ENCODE peak calls at places on chromosomes 7 and 10, in eight cellular contexts. H is HepG2, V is Peyer's patch, Y is uterus, N is esophagus squamous epithelium, S is sigmoid colon, Q is stomach, B is GM12878. R is an unnamed sample.

GRCh38 chr10:91378061-91378460 is 32.1 kb upstream of the HECTD2 start:
- DNase-seq in H (no peak), V (no peak), Y (no peak), N (no peak), S (no peak), Q (no peak), B (no peak), R (no peak)

GRCh38 chr10:108721874-108722273 is 1201.4 kb downstream of the XPNPEP1 start:
- DNase-seq in H (no peak), V (no peak), Y (no peak), N (no peak), S (no peak), Q (no peak), B (no peak), R (no peak)

GRCh38 chr7:1295776-1296726 is 63.4 kb downstream of the UNCX start:
- DNase-seq in H (no peak), V (no peak), Y (no peak), N (no peak), S (no peak), Q (no peak), B (no peak), R (no peak)

GRCh38 chr7:438361-438760 is 81.3 kb downstream of the PDGFA start:
- DNase-seq in H (no peak), V (no peak), Y (no peak), N (no peak), S (no peak), Q (peak; percentile 71), B (no peak), R (no peak)

GRCh38 chr7:27159278-27160146 is 3.0 kb upstream of the HOXA7 start:
- DNase-seq in H (no peak), V (no peak), Y (peak; percentile 14), N (no peak), S (peak; percentile 63), Q (no peak), B (no peak), R (no peak)

GRCh38 chr7:157136372-157136771 is 2.4 kb upstream of the UBE3C start:
- DNase-seq in H (peak; percentile 49), V (no peak), Y (no peak), N (no peak), S (no peak), Q (no peak), B (no peak), R (no peak)

GRCh38 chr10:581776-582330 is 107.6 kb downstream of the DIP2C start:
- DNase-seq in H (no peak), V (no peak), Y (no peak), N (no peak), S (no peak), Q (no peak), B (no peak), R (no peak)

GRCh38 chr7:23765943-23766342 is 55.9 kb downstream of the STK31 start:
- DNase-seq in H (no peak), V (no peak), Y (no peak), N (no peak), S (no peak), Q (no peak), B (no peak), R (no peak)

GRCh38 chr10:121690970-121691369 is 92.7 kb upstream of the FGFR2 start:
- DNase-seq in H (no peak), V (no peak), Y (no peak), N (no peak), S (no peak), Q (no peak), B (no peak), R (no peak)
- H3K27me3 ChIP-seq in H (no peaks in the 10 kb centered on the region), V (no peaks in the 10 kb centered on the region), Y (no peaks in the 10 kb centered on the region), N (no peaks in the 10 kb centered on the region), S (no peaks in the 10 kb centered on the region), Q (peaks cover 22% of the 10 kb centered on the region), B (no peaks in the 10 kb centered on the region), R (no peaks in the 10 kb centered on the region)

DNA sequence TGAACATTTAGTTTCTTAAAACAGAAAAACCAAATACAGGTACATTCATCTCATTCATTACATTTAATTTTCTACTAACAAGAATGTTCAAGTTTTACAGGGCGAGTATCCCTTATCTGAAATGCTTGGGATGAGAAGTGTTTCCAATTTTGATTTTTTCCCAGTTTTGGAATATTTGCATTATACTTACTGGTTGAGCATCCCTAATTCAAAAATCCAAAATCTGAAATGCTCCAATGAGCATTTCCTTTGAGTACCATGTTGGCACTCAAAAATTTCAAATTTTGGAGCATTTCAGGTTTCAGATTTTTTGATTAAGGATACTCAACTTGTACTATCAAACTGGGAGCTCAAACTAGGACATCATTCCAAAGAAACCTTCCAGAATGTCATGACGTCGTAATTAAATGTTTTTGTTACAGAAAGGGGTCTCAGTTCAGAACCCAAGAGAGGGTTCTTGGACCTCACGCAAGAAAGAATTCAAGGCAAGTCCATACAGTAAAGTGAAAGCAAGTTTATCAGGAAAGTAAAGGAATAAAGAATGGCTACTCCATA is 90.8 kb upstream of the PIK3CG start:
- DNase-seq in H (no peak), V (no peak), Y (no peak), N (no peak), S (no peak), Q (no peak), B (no peak), R (no peak)
- TF ChIP-seq POLR2A in H (no peak), V (no peak), Y (no peak), N (no peak), S (no peak), Q (no peak), B (no peak), R (no peak)

DNA sequence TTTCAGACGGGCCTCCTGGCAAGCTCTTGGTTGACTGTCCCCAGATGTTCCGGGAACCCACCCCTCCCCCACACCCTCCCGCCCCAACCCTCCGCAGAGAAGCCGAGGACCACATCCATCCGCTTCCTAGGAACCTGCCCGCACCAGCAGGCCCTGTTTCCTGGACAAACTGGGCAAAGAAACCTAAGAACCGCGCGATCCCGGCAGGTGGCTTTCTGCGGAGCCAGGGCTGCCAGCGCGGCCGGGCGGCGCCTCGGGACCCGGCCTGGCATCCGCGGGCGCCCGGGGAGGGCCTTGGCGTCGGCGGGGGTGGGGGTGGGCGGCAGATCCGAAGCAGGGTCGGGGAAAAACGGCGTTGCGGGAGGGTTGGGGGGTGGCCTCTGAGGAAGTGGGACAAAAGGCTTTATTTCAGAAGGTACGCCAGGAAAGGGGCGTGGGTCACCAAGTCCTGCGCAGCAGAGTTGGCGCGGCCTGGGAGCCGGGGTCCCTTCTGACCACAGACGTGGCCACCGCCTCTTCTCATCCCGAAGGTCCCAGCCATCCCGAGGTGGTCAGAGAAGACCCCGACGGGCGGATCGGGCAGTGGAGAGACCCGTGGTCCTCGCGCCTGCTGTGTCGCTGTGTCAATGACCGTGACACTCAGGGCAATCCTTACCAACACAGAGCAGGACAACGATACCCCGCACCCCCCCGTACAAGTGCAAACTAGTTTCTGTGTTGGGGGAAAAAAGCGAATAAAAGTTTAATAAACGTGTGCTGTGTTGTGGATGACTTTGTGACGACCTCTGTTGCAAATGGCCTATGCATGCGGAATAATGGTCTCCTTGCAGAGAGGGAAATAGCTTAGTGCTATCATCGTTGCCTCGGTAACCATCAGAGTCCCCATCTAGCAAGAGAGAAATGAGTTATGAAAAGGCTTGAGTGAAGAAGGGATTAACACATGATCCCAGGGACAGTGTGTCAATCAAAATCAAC is 19.5 kb upstream of the GATA3 start:
- DNase-seq in H (no peak), V (no peak), Y (no peak), N (no peak), S (no peak), Q (no peak), B (no peak), R (no peak)
- H3K27me3 ChIP-seq in H (peaks cover 17% of the 10 kb centered on the region), V (peaks cover 2% of the 10 kb centered on the region), Y (peaks cover 8% of the 10 kb centered on the region), N (peaks cover 37% of the 10 kb centered on the region), S (peaks cover 67% of the 10 kb centered on the region), Q (peaks cover 90% of the 10 kb centered on the region), B (peaks cover 18% of the 10 kb centered on the region), R (peaks cover 12% of the 10 kb centered on the region)

DNA sequence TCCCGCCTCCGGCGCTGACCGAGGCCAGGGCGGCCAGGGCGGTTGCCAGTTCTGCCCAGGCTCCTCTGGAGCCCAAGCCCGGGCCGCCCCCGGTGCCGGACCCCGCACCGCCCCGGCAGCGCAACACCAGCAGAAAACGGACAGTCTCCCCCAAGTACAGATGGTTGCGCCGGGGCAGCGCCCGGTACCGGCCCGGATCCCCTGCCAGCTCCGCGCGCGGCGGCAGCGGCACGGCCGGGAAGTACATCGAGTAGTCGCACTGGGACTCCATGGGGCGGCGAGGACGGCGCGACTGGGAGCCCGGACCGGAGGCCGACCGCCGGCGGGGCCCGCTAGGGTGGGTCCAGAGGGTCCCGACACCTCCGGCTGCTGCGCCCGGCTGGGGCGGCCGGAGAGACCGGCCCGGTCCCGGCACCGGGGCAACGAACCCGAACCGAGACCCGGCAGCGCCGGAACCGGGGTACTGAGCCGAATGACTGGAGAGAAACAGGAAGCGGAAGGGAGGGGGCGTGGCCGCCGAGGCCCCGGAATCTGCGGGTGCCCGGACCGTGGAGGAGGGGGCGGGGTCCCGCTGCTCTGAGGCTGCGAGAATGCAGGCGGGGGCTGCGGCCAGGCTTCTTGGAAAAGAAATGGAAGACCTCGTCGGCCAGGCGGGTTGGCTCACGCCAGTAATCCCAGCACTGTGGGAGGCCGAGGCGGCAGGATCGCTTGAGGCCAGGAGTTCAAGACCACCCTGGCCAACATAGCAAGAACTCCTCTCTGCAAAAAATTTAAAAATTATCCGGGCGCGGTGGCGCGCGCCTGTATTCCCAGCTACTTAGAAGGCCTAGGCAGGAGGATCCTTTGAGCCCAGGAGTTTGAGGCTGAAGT is at the start of gene TRAPPC14:
- DNase-seq in H (peak; percentile 75), V (peak; percentile 96), Y (peak; percentile 95), N (peak; percentile 44), S (peak; percentile 94), Q (peak; percentile 92), B (no peak), R (peak; percentile 98)
- TF ChIP-seq POLR2A in H (no peak), V (peak; percentile 61), Y (no peak), N (peak; percentile 60), S (peak; percentile 23), Q (no peak), B (peak; percentile 73), R (no peak)

GRCh38 chr7:35253680-35254495 is at the start of gene TBX20:
- DNase-seq in H (no peak), V (no peak), Y (no peak), N (no peak), S (no peak), Q (peak; percentile 35), B (no peak), R (peak; percentile 64)
- H3K27me3 ChIP-seq in H (peaks cover 2% of the 10 kb centered on the region), V (no peaks in the 10 kb centered on the region), Y (no peaks in the 10 kb centered on the region), N (peaks cover 8% of the 10 kb centered on the region), S (peaks cover 100% of the 10 kb centered on the region), Q (peaks cover 100% of the 10 kb centered on the region), B (peaks cover 15% of the 10 kb centered on the region), R (no peaks in the 10 kb centered on the region)

GRCh38 chr7:44634839-44635591 is 28.6 kb downstream of the OGDH start:
- DNase-seq in H (no peak), V (no peak), Y (no peak), N (no peak), S (no peak), Q (peak; percentile 71), B (no peak), R (peak; percentile 61)

GRCh38 chr7:44631458-44632115 is 25.2 kb downstream of the OGDH start:
- DNase-seq in H (no peak), V (no peak), Y (no peak), N (no peak), S (no peak), Q (no peak), B (no peak), R (no peak)

GRCh38 chr7:44632196-44632595 is 25.8 kb downstream of the OGDH start:
- DNase-seq in H (no peak), V (no peak), Y (no peak), N (no peak), S (no peak), Q (no peak), B (no peak), R (no peak)

GRCh38 chr7:44634187-44634838 is 27.9 kb downstream of the OGDH start:
- DNase-seq in H (peak; percentile 25), V (no peak), Y (no peak), N (no peak), S (no peak), Q (peak; percentile 41), B (no peak), R (no peak)

GRCh38 chr7:44633254-44634186 is 27.1 kb downstream of the OGDH start:
- DNase-seq in H (no peak), V (peak; percentile 76), Y (peak; percentile 80), N (no peak), S (peak; percentile 88), Q (peak; percentile 85), B (peak; percentile 88), R (peak; percentile 56)
- TF ChIP-seq POLR2A in H (no peak), V (no peak), Y (no peak), N (no peak), S (no peak), Q (no peak), B (peak; percentile 35), R (no peak)